ENCODE peak calls at places on chromosomes 16 and 17, in six cellular contexts. M, G, L, I, B and Q are unnamed samples.

GRCh38 chr16:75947626-75948239 is 221.4 kb upstream of the CPHXL start:
- DNase-seq in M (no peak), G (no peak), L (no peak), B (no peak), I (no peak), Q (no peak)

GRCh38 chr17:45948498-45948880 is 50.6 kb upstream of the STH start:
- DNase-seq in B (no peak), L (no peak), M (no peak), I (no peak), G (no peak), Q (no peak)

GRCh38 chr17:72393553-72393952 is 272.7 kb downstream of the SOX9 start:
- DNase-seq in L (no peak), I (no peak), G (no peak), M (no peak), B (peak), Q (peak)

GRCh38 chr16:48384982-48385271 is 286 bp downstream of the SIAH1 start:
- DNase-seq in M (no peak), B (no peak), I (no peak), G (no peak), L (no peak), Q (no peak)

GRCh38 chr17:21537302-21537701 is 155.0 kb upstream of the KCNJ18 start:
- DNase-seq in B (no peak), I (no peak), G (no peak), L (no peak), M (no peak), Q (no peak)

GRCh38 chr17:78357177-78357586 is 2.7 kb downstream of the SOCS3 start:
- DNase-seq in L (no peak), I (no peak), B (peak), G (no peak), M (no peak), Q (peak)

GRCh38 chr16:70703041-70703834 is 17.4 kb upstream of the MTSS2 start:
- DNase-seq in L (peak), I (no peak), M (peak), G (peak), B (no peak), Q (peak)

GRCh38 chr16:4832698-4833343 is 14.3 kb downstream of the GLYR1 start:
- DNase-seq in L (no peak), M (no peak), I (no peak), G (no peak), B (no peak), Q (no peak)

GRCh38 chr17:75087558-75088453 is at the start of gene SLC16A5:
- DNase-seq in G (peak), M (peak), B (peak), L (peak), I (peak), Q (peak)

GRCh38 chr16:85798901-85799496 is 345 bp downstream of the EMC8 start:
- DNase-seq in L (peak), B (peak), M (no peak), I (no peak), G (peak), Q (peak)

GRCh38 chr17:50113624-50114320 is 16.2 kb downstream of the SAMD14 start:
- DNase-seq in M (no peak), I (no peak), B (no peak), G (no peak), L (no peak), Q (no peak)
- TF ChIP-seq JUN in M (no peak), I (no peak), B (no peak), G (no peak), L (no peak), Q (no peak)

DNA sequence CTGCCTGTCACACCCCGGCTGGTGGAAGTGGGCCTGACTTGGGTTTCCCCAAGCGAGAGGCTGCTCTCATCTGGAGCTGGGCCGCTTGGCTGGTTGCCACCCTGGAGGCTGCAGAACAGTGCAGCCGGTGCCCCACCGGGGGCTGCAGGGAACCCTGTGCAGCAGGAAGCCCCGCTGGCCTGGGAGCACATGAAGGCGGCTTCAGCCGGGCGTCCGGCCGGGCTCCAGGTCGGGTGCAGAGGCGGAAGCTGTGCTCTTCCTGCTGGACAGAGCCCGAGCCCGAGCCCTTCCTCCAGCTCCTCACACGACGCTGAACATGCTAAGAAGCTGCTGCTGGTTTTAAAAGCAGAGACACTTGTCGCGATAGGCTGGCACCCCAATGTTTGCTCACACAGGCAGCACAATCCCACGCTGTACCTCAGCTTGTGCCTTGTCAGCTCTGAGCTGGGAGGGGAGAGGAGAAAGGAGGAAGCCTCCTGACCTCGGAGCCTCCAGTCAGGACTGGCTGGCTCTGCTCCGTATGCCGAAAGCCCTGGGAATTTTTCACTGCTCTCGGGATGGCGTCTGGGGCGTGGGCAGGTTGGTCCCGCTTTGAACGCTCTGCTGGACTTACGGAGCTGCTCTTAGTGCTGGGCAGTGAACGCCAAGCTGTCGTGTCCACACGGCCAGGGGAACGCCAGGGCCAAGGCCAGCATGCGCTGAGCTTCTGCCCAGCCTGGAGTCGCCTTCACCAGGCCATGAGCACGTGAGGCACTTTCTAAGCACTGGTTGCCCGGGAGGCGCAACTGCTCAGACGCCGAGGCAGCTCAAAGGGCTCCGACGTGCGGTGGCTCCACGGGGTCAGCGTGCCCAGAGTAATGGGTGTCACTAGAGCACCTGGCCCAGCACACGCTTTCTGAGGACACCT is 8.8 kb downstream of the CDK5R1 start:
- DNase-seq in L (no peak), M (no peak), G (no peak), I (no peak), B (peak), Q (no peak)
- TF ChIP-seq JUN in L (no peak), M (no peak), G (no peak), I (no peak), B (no peak), Q (no peak)

GRCh38 chr16:10992797-10993196 is 48.4 kb downstream of the CLEC16A start:
- DNase-seq in B (peak), M (no peak), G (peak), L (no peak), I (no peak), Q (peak)
- TF ChIP-seq JUN in B (no peak), M (no peak), G (peak), L (no peak), I (no peak), Q (no peak)

GRCh38 chr17:76633628-76634328 is 9.8 kb downstream of the ST6GALNAC1 start:
- DNase-seq in G (no peak), L (no peak), I (no peak), B (no peak), M (peak), Q (no peak)

GRCh38 chr17:76635039-76635438 is 8.5 kb downstream of the ST6GALNAC1 start:
- DNase-seq in M (no peak), B (no peak), I (no peak), L (no peak), G (no peak), Q (no peak)

GRCh38 chr17:76631821-76632565 is 11.6 kb downstream of the ST6GALNAC1 start:
- DNase-seq in M (no peak), G (no peak), L (no peak), B (no peak), I (no peak), Q (no peak)

GRCh38 chr17:76638263-76638662 is 5.3 kb downstream of the ST6GALNAC1 start:
- DNase-seq in L (no peak), G (no peak), I (no peak), M (no peak), B (no peak), Q (no peak)

GRCh38 chr17:76635659-76636360 is 7.7 kb downstream of the ST6GALNAC1 start:
- DNase-seq in I (no peak), G (no peak), L (no peak), B (no peak), M (no peak), Q (no peak)
- TF ChIP-seq JUN in I (no peak), G (no peak), L (no peak), B (no peak), M (no peak), Q (no peak)

DNA sequence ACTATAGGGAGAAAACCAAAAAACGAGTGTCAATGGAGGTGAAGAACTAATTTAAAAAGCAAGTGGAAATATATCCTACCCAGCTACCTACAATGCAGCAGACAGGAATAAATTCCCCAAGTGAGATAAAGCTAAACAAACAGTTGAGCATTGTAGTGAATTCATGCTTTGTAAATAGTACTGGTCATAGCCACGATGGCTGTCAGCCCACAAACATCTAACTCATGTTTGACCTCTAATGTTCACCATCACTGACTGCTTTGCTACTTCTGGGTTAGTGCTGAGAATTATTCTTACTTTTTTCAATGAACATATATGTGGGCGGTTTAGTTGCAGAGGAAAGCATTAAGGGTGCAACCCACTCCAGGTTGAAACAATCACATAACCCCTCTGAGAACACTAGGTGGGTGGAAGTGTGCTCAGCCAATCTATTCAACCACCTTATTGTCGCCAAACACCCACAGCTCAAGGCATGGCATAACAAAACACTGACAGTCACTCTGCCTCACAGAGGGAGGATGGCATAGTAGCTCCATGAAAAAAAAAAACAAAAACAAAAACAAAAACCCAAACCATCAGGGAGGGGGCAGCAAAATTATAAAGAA is 264.1 kb downstream of the ZFHX3 start:
- DNase-seq in I (no peak), L (no peak), G (no peak), M (peak), B (no peak), Q (no peak)
- TF ChIP-seq JUN in I (no peak), L (no peak), G (no peak), M (no peak), B (no peak), Q (no peak)